ENCODE peak calls at places on chromosomes 5 and 9, in ten cellular contexts. M is effector memory CD8-positive, alpha-beta T cell; A is transverse colon; R is C1 segment of cervical spinal cord; H is GM23248; E is aorta; J is A172; Z is mucosa of gallbladder; P is NCI-H510A treated with DMSO at 0.1 percent for 48 hours; S is HCEC 1CT. Q is an unnamed sample.

GRCh38 chr9:4366649-4367330 is 66.9 kb upstream of the GLIS3 start:
- DNase-seq in P (peak; percentile 11), A (peak; percentile 19), J (peak; percentile 69), H (peak; percentile 70), Z (peak; percentile 40), R (peak; percentile 12), S (peak; percentile 56), M (peak; percentile 14), E (no peak), Q (peak; percentile 69)

GRCh38 chr9:110049699-110050450 is 158.1 kb downstream of the C9orf152 start:
- DNase-seq in E (peak; percentile 85), A (peak; percentile 40), M (no peak), Z (no peak), R (peak; percentile 43), H (peak; percentile 70), J (peak; percentile 42), P (peak; percentile 37), S (peak; percentile 42), Q (peak; percentile 65)

GRCh38 chr5:100828071-100828689 is 74.9 kb downstream of the ST8SIA4 start:
- DNase-seq in H (peak; percentile 4), E (no peak), Z (no peak), S (no peak), R (no peak), M (no peak), J (no peak), P (no peak), A (no peak), Q (no peak)

GRCh38 chr5:35153375-35153932 is 76.8 kb downstream of the PRLR start:
- DNase-seq in M (no peak), Z (no peak), E (no peak), H (no peak), J (no peak), S (no peak), P (no peak), A (no peak), R (no peak), Q (no peak)

GRCh38 chr5:27315541-27316282 is 277.3 kb upstream of the CDH9 start:
- DNase-seq in Z (no peak), E (no peak), R (no peak), J (peak; percentile 72), A (no peak), S (peak; percentile 94), P (no peak), H (peak; percentile 54), M (no peak), Q (peak; percentile 45)

GRCh38 chr5:51465165-51465564 is 81.9 kb downstream of the ISL1 start:
- DNase-seq in Z (no peak), S (no peak), M (no peak), A (no peak), H (no peak), J (no peak), P (no peak), R (no peak), E (no peak), Q (no peak)

GRCh38 chr5:139809331-139809810 is 13.8 kb downstream of the PSD2 start:
- DNase-seq in S (no peak), A (no peak), E (peak; percentile 57), H (no peak), J (no peak), P (no peak), M (no peak), R (no peak), Z (no peak), Q (no peak)

GRCh38 chr5:38595149-38595725 is 38.8 kb upstream of the LIFR start:
- DNase-seq in R (no peak), M (no peak), P (no peak), Z (no peak), J (peak; percentile 70), H (peak; percentile 84), E (no peak), A (no peak), S (peak; percentile 23), Q (no peak)

GRCh38 chr5:59095480-59095879 is 512.6 kb downstream of the RAB3C start:
- DNase-seq in A (no peak), J (no peak), Z (no peak), H (peak; percentile 56), R (no peak), P (no peak), S (peak; percentile 48), M (no peak), E (no peak), Q (no peak)

GRCh38 chr5:96528816-96529474 is 95.9 kb upstream of the PCSK1 start:
- DNase-seq in Z (no peak), M (no peak), R (no peak), E (no peak), P (no peak), J (no peak), S (no peak), H (no peak), A (no peak), Q (no peak)